ENCODE peak calls at places on chromosomes 2 and 18, in seven cellular contexts. One of them, this sample, is unnamed.

GRCh38 chr2:3262437-3263388 is 114.9 kb downstream of the EIPR1 start:
- DNase-seq in GM23248: no peak
- DNase-seq in iris pigment epithelial cell: no peak
- DNase-seq in iPS-NIHi11: no peak
- DNase-seq in left ventricle myocardium inferior: no peak
- DNase-seq in SJSA1: no peak
- DNase-seq in anterior cingulate cortex: no peak
- DNase-seq in this sample: no peak

GRCh38 chr2:16096962-16097361 is 156.6 kb downstream of the MYCN start:
- DNase-seq in GM23248: no peak
- DNase-seq in left ventricle myocardium inferior: no peak
- DNase-seq in iPS-NIHi11: no peak
- DNase-seq in SJSA1: no peak
- DNase-seq in iris pigment epithelial cell: no peak
- DNase-seq in anterior cingulate cortex: no peak
- DNase-seq in this sample: no peak

GRCh38 chr2:70994055-70994444 is 623 bp downstream of the TEX261 start:
- DNase-seq in iPS-NIHi11: no peak
- DNase-seq in GM23248: peak
- DNase-seq in left ventricle myocardium inferior: no peak
- DNase-seq in SJSA1: peak
- DNase-seq in iris pigment epithelial cell: peak
- DNase-seq in anterior cingulate cortex: no peak
- DNase-seq in this sample: no peak

GRCh38 chr2:120368086-120368485 is 22.1 kb downstream of the INHBB start:
- DNase-seq in anterior cingulate cortex: no peak
- DNase-seq in GM23248: no peak
- DNase-seq in left ventricle myocardium inferior: no peak
- DNase-seq in iPS-NIHi11: no peak
- DNase-seq in SJSA1: no peak
- DNase-seq in iris pigment epithelial cell: no peak
- DNase-seq in this sample: no peak

GRCh38 chr2:222734690-222735014 is 63.2 kb downstream of the MOGAT1 start:
- DNase-seq in left ventricle myocardium inferior: no peak
- DNase-seq in anterior cingulate cortex: no peak
- DNase-seq in iris pigment epithelial cell: no peak
- DNase-seq in SJSA1: no peak
- DNase-seq in GM23248: no peak
- DNase-seq in iPS-NIHi11: no peak
- DNase-seq in this sample: no peak

GRCh38 chr2:226187601-226188000 is 612.0 kb downstream of the IRS1 start:
- DNase-seq in SJSA1: peak
- DNase-seq in iris pigment epithelial cell: peak
- DNase-seq in GM23248: peak
- DNase-seq in iPS-NIHi11: no peak
- DNase-seq in anterior cingulate cortex: no peak
- DNase-seq in left ventricle myocardium inferior: no peak
- DNase-seq in this sample: no peak

GRCh38 chr18:54783100-54783499 is 45.2 kb upstream of the RAB27B start:
- DNase-seq in SJSA1: no peak
- DNase-seq in left ventricle myocardium inferior: no peak
- DNase-seq in GM23248: no peak
- DNase-seq in iPS-NIHi11: no peak
- DNase-seq in anterior cingulate cortex: no peak
- DNase-seq in iris pigment epithelial cell: no peak
- DNase-seq in this sample: no peak

GRCh38 chr18:56413862-56414261 is 224.5 kb downstream of the TXNL1 start:
- DNase-seq in left ventricle myocardium inferior: no peak
- DNase-seq in iPS-NIHi11: peak
- DNase-seq in SJSA1: no peak
- DNase-seq in anterior cingulate cortex: no peak
- DNase-seq in iris pigment epithelial cell: no peak
- DNase-seq in GM23248: no peak
- DNase-seq in this sample: no peak

GRCh38 chr2:26701596-26701995 is 9.1 kb downstream of the KCNK3 start:
- DNase-seq in iPS-NIHi11: no peak
- DNase-seq in iris pigment epithelial cell: no peak
- DNase-seq in anterior cingulate cortex: no peak
- DNase-seq in left ventricle myocardium inferior: no peak
- DNase-seq in SJSA1: no peak
- DNase-seq in GM23248: no peak
- DNase-seq in this sample: no peak

GRCh38 chr2:230327418-230328154 is 593 bp downstream of the SP140L start:
- DNase-seq in iPS-NIHi11: no peak
- DNase-seq in SJSA1: no peak
- DNase-seq in GM23248: peak
- DNase-seq in left ventricle myocardium inferior: no peak
- DNase-seq in iris pigment epithelial cell: no peak
- DNase-seq in anterior cingulate cortex: no peak
- DNase-seq in this sample: no peak

GRCh38 chr2:37192551-37192950 is 3.7 kb upstream of the CEBPZOS start:
- DNase-seq in iPS-NIHi11: no peak
- DNase-seq in anterior cingulate cortex: no peak
- DNase-seq in left ventricle myocardium inferior: no peak
- DNase-seq in iris pigment epithelial cell: no peak
- DNase-seq in SJSA1: no peak
- DNase-seq in GM23248: no peak
- DNase-seq in this sample: no peak

GRCh38 chr18:46199515-46200147 is 95.4 kb downstream of the HAUS1 start:
- DNase-seq in GM23248: peak
- DNase-seq in anterior cingulate cortex: no peak
- DNase-seq in iPS-NIHi11: no peak
- DNase-seq in SJSA1: no peak
- DNase-seq in left ventricle myocardium inferior: no peak
- DNase-seq in iris pigment epithelial cell: peak
- DNase-seq in this sample: peak

GRCh38 chr2:86793752-86794151 is 3.0 kb upstream of the CD8A start:
- DNase-seq in iPS-NIHi11: no peak
- DNase-seq in GM23248: no peak
- DNase-seq in iris pigment epithelial cell: no peak
- DNase-seq in anterior cingulate cortex: no peak
- DNase-seq in SJSA1: no peak
- DNase-seq in left ventricle myocardium inferior: no peak
- DNase-seq in this sample: no peak

GRCh38 chr18:25422230-25422629 is 70.3 kb upstream of the ZNF521 start:
- DNase-seq in iris pigment epithelial cell: peak
- DNase-seq in left ventricle myocardium inferior: no peak
- DNase-seq in SJSA1: no peak
- DNase-seq in GM23248: no peak
- DNase-seq in iPS-NIHi11: no peak
- DNase-seq in anterior cingulate cortex: no peak
- DNase-seq in this sample: no peak

GRCh38 chr2:3197308-3197707 is 180.3 kb downstream of the EIPR1 start:
- DNase-seq in anterior cingulate cortex: no peak
- DNase-seq in SJSA1: no peak
- DNase-seq in iris pigment epithelial cell: no peak
- DNase-seq in iPS-NIHi11: no peak
- DNase-seq in left ventricle myocardium inferior: no peak
- DNase-seq in GM23248: no peak
- DNase-seq in this sample: no peak

GRCh38 chr2:20355131-20355530 is 4.5 kb upstream of the PUM2 start:
- DNase-seq in iris pigment epithelial cell: peak
- DNase-seq in anterior cingulate cortex: no peak
- DNase-seq in GM23248: peak
- DNase-seq in left ventricle myocardium inferior: no peak
- DNase-seq in iPS-NIHi11: no peak
- DNase-seq in SJSA1: no peak
- DNase-seq in this sample: no peak

GRCh38 chr2:230690439-230690838 is 22.2 kb upstream of the CAB39 start:
- DNase-seq in SJSA1: no peak
- DNase-seq in iris pigment epithelial cell: no peak
- DNase-seq in GM23248: peak
- DNase-seq in left ventricle myocardium inferior: peak
- DNase-seq in iPS-NIHi11: no peak
- DNase-seq in anterior cingulate cortex: peak
- DNase-seq in this sample: no peak

GRCh38 chr2:159895258-159896209 is 97.5 kb upstream of the CD302 start:
- DNase-seq in iPS-NIHi11: no peak
- DNase-seq in SJSA1: no peak
- DNase-seq in GM23248: peak
- DNase-seq in left ventricle myocardium inferior: no peak
- DNase-seq in anterior cingulate cortex: no peak
- DNase-seq in iris pigment epithelial cell: peak
- DNase-seq in this sample: no peak

GRCh38 chr2:122236152-122236892 is 480.9 kb downstream of the TSN start:
- DNase-seq in iPS-NIHi11: peak
- DNase-seq in iris pigment epithelial cell: peak
- DNase-seq in anterior cingulate cortex: no peak
- DNase-seq in GM23248: peak
- DNase-seq in left ventricle myocardium inferior: no peak
- DNase-seq in SJSA1: no peak
- DNase-seq in this sample: no peak

GRCh38 chr2:112959109-112959591 is 18.7 kb upstream of the IL36G start:
- DNase-seq in iPS-NIHi11: peak
- DNase-seq in anterior cingulate cortex: no peak
- DNase-seq in SJSA1: no peak
- DNase-seq in GM23248: peak
- DNase-seq in iris pigment epithelial cell: no peak
- DNase-seq in left ventricle myocardium inferior: no peak
- DNase-seq in this sample: no peak

GRCh38 chr2:152428800-152429637 is 94.0 kb downstream of the FMNL2 start:
- DNase-seq in iPS-NIHi11: no peak
- DNase-seq in anterior cingulate cortex: no peak
- DNase-seq in left ventricle myocardium inferior: no peak
- DNase-seq in iris pigment epithelial cell: no peak
- DNase-seq in GM23248: no peak
- DNase-seq in SJSA1: no peak
- DNase-seq in this sample: no peak

GRCh38 chr18:22466608-22467390 is 49.1 kb upstream of the CTAGE1 start:
- DNase-seq in left ventricle myocardium inferior: peak
- DNase-seq in GM23248: peak
- DNase-seq in iris pigment epithelial cell: peak
- DNase-seq in anterior cingulate cortex: no peak
- DNase-seq in iPS-NIHi11: no peak
- DNase-seq in SJSA1: peak
- DNase-seq in this sample: no peak

GRCh38 chr2:7613831-7614230 is 696.6 kb downstream of the RNF144A start:
- DNase-seq in SJSA1: no peak
- DNase-seq in anterior cingulate cortex: no peak
- DNase-seq in iris pigment epithelial cell: no peak
- DNase-seq in GM23248: no peak
- DNase-seq in iPS-NIHi11: no peak
- DNase-seq in left ventricle myocardium inferior: no peak
- DNase-seq in this sample: no peak

GRCh38 chr2:220544049-220544448 is 916.6 kb downstream of the SLC4A3 start:
- DNase-seq in GM23248: no peak
- DNase-seq in left ventricle myocardium inferior: no peak
- DNase-seq in SJSA1: no peak
- DNase-seq in iPS-NIHi11: no peak
- DNase-seq in anterior cingulate cortex: no peak
- DNase-seq in iris pigment epithelial cell: no peak
- DNase-seq in this sample: no peak

GRCh38 chr2:129103922-129104878 is 785.5 kb upstream of the HS6ST1 start:
- DNase-seq in anterior cingulate cortex: no peak
- DNase-seq in iris pigment epithelial cell: no peak
- DNase-seq in GM23248: no peak
- DNase-seq in SJSA1: no peak
- DNase-seq in iPS-NIHi11: no peak
- DNase-seq in left ventricle myocardium inferior: no peak
- DNase-seq in this sample: no peak

GRCh38 chr2:24489942-24490673 is 946 bp upstream of the NCOA1 start:
- DNase-seq in GM23248: peak
- DNase-seq in iris pigment epithelial cell: peak
- DNase-seq in anterior cingulate cortex: no peak
- DNase-seq in iPS-NIHi11: peak
- DNase-seq in SJSA1: peak
- DNase-seq in left ventricle myocardium inferior: no peak
- DNase-seq in this sample: peak

GRCh38 chr2:120320318-120320851 is 25.6 kb upstream of the INHBB start:
- DNase-seq in GM23248: no peak
- DNase-seq in anterior cingulate cortex: no peak
- DNase-seq in iPS-NIHi11: no peak
- DNase-seq in left ventricle myocardium inferior: no peak
- DNase-seq in SJSA1: no peak
- DNase-seq in iris pigment epithelial cell: no peak
- DNase-seq in this sample: no peak

GRCh38 chr18:57441395-57441794 is 6.2 kb downstream of the ONECUT2 start:
- DNase-seq in left ventricle myocardium inferior: no peak
- DNase-seq in anterior cingulate cortex: no peak
- DNase-seq in GM23248: peak
- DNase-seq in iPS-NIHi11: peak
- DNase-seq in SJSA1: no peak
- DNase-seq in iris pigment epithelial cell: peak
- DNase-seq in this sample: no peak

GRCh38 chr2:196520610-196521009 is 118.9 kb upstream of the CCDC150 start:
- DNase-seq in left ventricle myocardium inferior: no peak
- DNase-seq in iPS-NIHi11: no peak
- DNase-seq in anterior cingulate cortex: no peak
- DNase-seq in SJSA1: no peak
- DNase-seq in iris pigment epithelial cell: no peak
- DNase-seq in GM23248: no peak
- DNase-seq in this sample: no peak

GRCh38 chr2:111100765-111101162 is 19.9 kb upstream of the BCL2L11 start:
- DNase-seq in GM23248: no peak
- DNase-seq in iPS-NIHi11: no peak
- DNase-seq in left ventricle myocardium inferior: no peak
- DNase-seq in anterior cingulate cortex: no peak
- DNase-seq in SJSA1: no peak
- DNase-seq in iris pigment epithelial cell: peak
- DNase-seq in this sample: peak

GRCh38 chr2:195038158-195038557 is 618.9 kb upstream of the SLC39A10 start:
- DNase-seq in GM23248: no peak
- DNase-seq in anterior cingulate cortex: no peak
- DNase-seq in SJSA1: no peak
- DNase-seq in iPS-NIHi11: no peak
- DNase-seq in iris pigment epithelial cell: no peak
- DNase-seq in left ventricle myocardium inferior: no peak
- DNase-seq in this sample: no peak

GRCh38 chr2:172398444-172398843 is 28.9 kb upstream of the ITGA6 start:
- DNase-seq in SJSA1: no peak
- DNase-seq in iPS-NIHi11: peak
- DNase-seq in anterior cingulate cortex: no peak
- DNase-seq in GM23248: no peak
- DNase-seq in iris pigment epithelial cell: no peak
- DNase-seq in left ventricle myocardium inferior: no peak
- DNase-seq in this sample: no peak

GRCh38 chr18:35616074-35616473 is 34.5 kb downstream of the GALNT1 start:
- DNase-seq in SJSA1: no peak
- DNase-seq in left ventricle myocardium inferior: no peak
- DNase-seq in iris pigment epithelial cell: no peak
- DNase-seq in iPS-NIHi11: no peak
- DNase-seq in anterior cingulate cortex: no peak
- DNase-seq in GM23248: no peak
- DNase-seq in this sample: no peak

GRCh38 chr2:238284802-238285515 is 3.5 kb downstream of the PER2 start:
- DNase-seq in SJSA1: no peak
- DNase-seq in GM23248: no peak
- DNase-seq in iPS-NIHi11: no peak
- DNase-seq in left ventricle myocardium inferior: no peak
- DNase-seq in iris pigment epithelial cell: no peak
- DNase-seq in anterior cingulate cortex: no peak
- DNase-seq in this sample: no peak

GRCh38 chr2:15533860-15534480 is 27.2 kb downstream of the NBAS start:
- DNase-seq in left ventricle myocardium inferior: no peak
- DNase-seq in anterior cingulate cortex: no peak
- DNase-seq in SJSA1: no peak
- DNase-seq in iPS-NIHi11: no peak
- DNase-seq in GM23248: no peak
- DNase-seq in iris pigment epithelial cell: no peak
- DNase-seq in this sample: no peak

GRCh38 chr2:23379220-23379695 is 5.7 kb upstream of the KLHL29 start:
- DNase-seq in anterior cingulate cortex: no peak
- DNase-seq in SJSA1: no peak
- DNase-seq in iris pigment epithelial cell: no peak
- DNase-seq in iPS-NIHi11: no peak
- DNase-seq in left ventricle myocardium inferior: no peak
- DNase-seq in GM23248: no peak
- DNase-seq in this sample: no peak

GRCh38 chr2:81412681-81413080 is 1108.1 kb upstream of the LRRTM1 start:
- DNase-seq in iris pigment epithelial cell: no peak
- DNase-seq in anterior cingulate cortex: no peak
- DNase-seq in GM23248: no peak
- DNase-seq in SJSA1: no peak
- DNase-seq in iPS-NIHi11: no peak
- DNase-seq in left ventricle myocardium inferior: no peak
- DNase-seq in this sample: no peak

This sample was measured in activated CD4-positive, alpha-beta memory T cell treated with anti-CD3 and anti-CD28 coated beads, Interleukin-2, amount 10 ng/mL, durations not matched to agents 7 days and 5 days.